ENCODE peak calls at places on chromosome 5, in eight cellular contexts. I is PC-3, N is lower leg skin, B is fibroblast of lung, J is esophagus squamous epithelium, O is LNCaP clone FGC, M is lower lobe of right lung, L is cardiac fibroblast. C is an unnamed sample.

GRCh38 chr5:54547711-54548250 is 30.2 kb downstream of the SNX18 start:
- DNase-seq in J (no peak), M (no peak), L (peak), O (no peak), B (peak), I (peak), N (peak), C (peak)

GRCh38 chr5:157384971-157385709 is 74.9 kb upstream of the NIPAL4 start:
- DNase-seq in L (peak), J (no peak), N (no peak), M (no peak), B (peak), O (no peak), I (peak), C (peak)

GRCh38 chr5:139468421-139468931 is 2.3 kb upstream of the SMIM33 start:
- DNase-seq in M (peak), B (no peak), J (no peak), N (no peak), I (no peak), O (no peak), L (no peak), C (peak)

GRCh38 chr5:174549254-174549653 is 175.1 kb upstream of the MSX2 start:
- DNase-seq in I (no peak), B (no peak), J (no peak), M (no peak), L (no peak), O (no peak), N (peak), C (no peak)

GRCh38 chr5:168023190-168023589 is 268.3 kb upstream of the WWC1 start:
- DNase-seq in L (no peak), M (no peak), I (no peak), B (peak), N (peak), O (no peak), J (no peak), C (no peak)

GRCh38 chr5:68392608-68393007 is 177.1 kb downstream of the PIK3R1 start:
- DNase-seq in N (no peak), M (no peak), L (no peak), I (no peak), B (no peak), O (no peak), J (no peak), C (no peak)

GRCh38 chr5:74761241-74761640 is 5.7 kb downstream of the GFM2 start:
- DNase-seq in I (no peak), N (no peak), L (no peak), O (no peak), B (no peak), M (no peak), J (no peak), C (no peak)

GRCh38 chr5:139747583-139748504 is 47.8 kb upstream of the PSD2 start:
- DNase-seq in J (no peak), B (peak), O (no peak), I (no peak), M (peak), N (no peak), L (peak), C (peak)

GRCh38 chr5:83473344-83474169 is 2.0 kb downstream of the VCAN start:
- DNase-seq in O (no peak), B (peak), M (peak), I (peak), L (peak), N (peak), J (peak), C (peak)

GRCh38 chr5:158563774-158564390 is 535.8 kb downstream of the EBF1 start:
- DNase-seq in J (no peak), O (no peak), L (no peak), M (no peak), N (no peak), I (no peak), B (no peak), C (no peak)

GRCh38 chr5:124645396-124645795 is 101.0 kb downstream of the ZNF608 start:
- DNase-seq in L (no peak), M (no peak), N (no peak), J (no peak), O (no peak), B (no peak), I (no peak), C (no peak)

GRCh38 chr5:56585973-56586740 is 229.2 kb upstream of the MAP3K1 start:
- DNase-seq in L (peak), N (peak), B (peak), O (no peak), I (no peak), M (no peak), J (no peak), C (no peak)

DNA sequence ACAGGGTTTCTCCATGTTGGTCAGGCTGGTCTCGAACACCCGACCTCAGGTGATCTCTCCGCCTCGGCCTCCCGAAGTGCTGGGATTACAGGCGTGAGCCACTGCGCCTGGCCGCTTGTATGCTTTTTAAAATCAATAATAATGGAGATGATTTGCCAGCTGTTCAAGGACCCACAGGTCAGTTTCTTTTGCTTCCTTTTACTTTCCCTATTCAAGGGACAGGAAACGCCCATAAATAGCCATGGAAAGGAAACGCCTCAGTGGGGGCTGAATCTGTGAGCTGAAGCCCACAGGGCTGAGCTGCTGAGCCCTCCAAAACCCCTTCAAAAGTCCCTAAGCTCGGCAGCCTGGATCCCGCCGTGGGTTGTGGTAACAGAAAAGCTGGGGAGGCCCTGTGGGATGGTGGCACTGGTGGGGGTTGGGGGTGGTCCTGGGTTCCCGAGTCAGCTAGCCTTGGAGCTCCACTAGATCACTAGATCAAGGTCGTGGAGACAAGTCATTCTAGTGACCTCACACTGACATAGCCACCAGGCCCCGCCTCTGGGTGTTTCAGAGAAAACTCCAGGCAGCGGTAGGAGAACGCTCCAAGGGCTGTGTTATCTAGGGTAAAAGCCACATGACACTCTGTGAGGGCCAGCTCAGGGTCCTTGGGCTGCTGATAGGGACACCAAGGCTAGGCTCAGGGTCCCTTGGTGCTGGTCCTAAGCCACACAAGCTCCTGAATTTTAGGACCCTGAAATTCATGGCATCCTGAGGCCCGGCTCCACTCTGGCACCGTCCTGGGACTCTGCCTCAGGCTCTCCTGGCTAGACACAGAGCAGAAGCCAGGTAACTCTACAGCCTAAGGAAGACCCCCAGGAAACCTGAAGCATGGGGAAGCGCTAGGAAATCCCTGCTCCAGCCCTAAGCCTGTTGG is 18.0 kb upstream of the DUSP1 start:
- DNase-seq in O (no peak), J (no peak), M (peak), I (no peak), B (peak), L (no peak), N (peak), C (peak)
- TF ChIP-seq CTCF in O (no peak), J (no peak), M (no peak), I (no peak), B (no peak), L (no peak), N (no peak), C (no peak)

GRCh38 chr5:52895572-52896296 is 93.4 kb upstream of the ITGA2 start:
- DNase-seq in J (no peak), I (no peak), N (no peak), O (no peak), B (no peak), L (no peak), M (no peak), C (peak)
- H3K4me3 ChIP-seq in J (no peak), I (no peak), N (no peak), O (no peak), B (no peak), L (no peak), M (no peak), C (no peak)

DNA sequence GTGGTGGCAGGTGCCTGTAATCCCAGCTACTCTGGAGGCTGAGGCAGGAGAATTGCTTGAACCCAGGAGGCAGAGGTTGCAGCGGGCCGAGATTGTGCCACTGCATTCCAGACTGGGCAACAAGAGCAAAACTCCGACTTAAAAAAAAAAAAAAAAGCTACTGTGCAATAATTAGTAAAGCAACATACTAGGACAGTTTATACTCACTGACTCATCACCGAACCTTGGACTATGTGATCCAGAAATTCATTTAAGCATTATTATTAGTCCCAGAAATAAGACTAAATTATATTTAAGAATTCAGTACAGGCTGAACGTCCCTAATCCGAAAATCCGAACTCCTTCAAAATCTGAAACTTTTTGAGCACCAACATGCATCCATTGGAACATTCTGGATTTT is 37.8 kb downstream of the GOLPH3 start:
- DNase-seq in L (no peak), N (no peak), I (no peak), O (no peak), B (no peak), J (no peak), M (no peak), C (peak)
- TF ChIP-seq CTCF in L (no peak), N (no peak), I (no peak), O (no peak), B (no peak), J (no peak), M (no peak), C (no peak)

DNA sequence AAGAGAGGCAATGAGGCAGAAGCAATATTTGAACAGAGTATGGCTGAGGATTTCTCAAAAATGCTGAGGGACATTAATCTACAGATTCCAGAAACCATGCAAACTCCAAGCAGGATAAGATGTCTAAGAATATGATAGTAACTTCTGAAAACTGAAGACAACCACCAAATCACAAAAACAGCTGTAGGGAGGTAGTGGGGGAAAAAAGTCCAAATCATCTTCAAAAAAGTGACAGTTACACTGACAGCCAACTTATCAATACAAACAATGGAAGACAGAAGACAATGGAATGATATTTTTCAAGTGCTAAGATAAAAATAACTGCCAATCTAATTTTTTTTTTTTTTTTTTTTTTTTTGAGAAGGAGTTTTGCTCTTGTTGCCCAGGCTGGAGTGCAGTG is 30.5 kb downstream of the CMYA5 start:
- DNase-seq in M (no peak), J (no peak), I (no peak), B (no peak), N (no peak), L (no peak), O (no peak), C (no peak)
- H3K4me3 ChIP-seq in M (no peak), J (no peak), I (no peak), B (no peak), N (no peak), L (no peak), O (no peak), C (no peak)

GRCh38 chr5:61915646-61916045 is 390.4 kb upstream of the KIF2A start:
- DNase-seq in O (no peak), I (no peak), L (no peak), J (no peak), B (no peak), N (no peak), M (no peak), C (no peak)
- TF ChIP-seq CTCF in O (no peak), I (no peak), L (no peak), J (no peak), B (no peak), N (no peak), M (no peak), C (no peak)

GRCh38 chr5:109844148-109844547 is 154.4 kb downstream of the MAN2A1 start:
- DNase-seq in B (peak), I (peak), J (no peak), M (no peak), L (peak), O (no peak), N (no peak), C (peak)

GRCh38 chr5:109849478-109850088 is 159.9 kb downstream of the MAN2A1 start:
- DNase-seq in N (no peak), L (no peak), O (no peak), J (no peak), B (no peak), I (no peak), M (no peak), C (no peak)

GRCh38 chr5:109848130-109848529 is 158.4 kb downstream of the MAN2A1 start:
- DNase-seq in L (no peak), N (no peak), M (no peak), O (no peak), I (no peak), B (no peak), J (no peak), C (no peak)

DNA sequence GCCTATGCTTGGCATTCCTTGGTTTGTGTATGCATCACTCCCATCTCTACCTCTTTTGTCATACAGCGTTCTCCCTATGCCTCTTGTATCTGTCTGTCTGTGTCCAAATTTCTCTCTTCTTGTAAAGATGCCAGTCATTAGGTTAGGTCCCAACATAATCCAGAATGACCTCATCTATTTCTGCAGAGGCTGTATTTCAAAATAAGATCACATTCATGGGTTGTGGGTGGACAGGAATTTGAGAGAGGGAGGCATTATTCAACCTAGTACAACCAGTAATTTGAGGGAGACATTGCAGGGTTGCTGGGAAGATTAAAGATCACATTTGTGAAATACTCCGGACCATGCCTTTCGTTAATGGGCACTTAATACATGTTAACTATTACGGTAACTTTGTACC is 155.0 kb downstream of the MAN2A1 start:
- DNase-seq in N (no peak), M (no peak), L (peak), B (peak), O (no peak), J (no peak), I (peak), C (peak)
- H3K4me3 ChIP-seq in N (no peak), M (no peak), L (no peak), B (no peak), O (no peak), J (no peak), I (no peak), C (no peak)

GRCh38 chr5:122192883-122193496 is 63.6 kb downstream of the ZNF474 start:
- DNase-seq in J (no peak), O (peak), B (peak), M (no peak), L (peak), N (no peak), I (peak), C (peak)
- TF ChIP-seq CTCF in J (peak), O (peak), B (peak), M (peak), L (peak), N (no peak), I (peak), C (peak)